ENCODE peak calls at places on chromosome X, in nine cellular contexts. Z, F, M, U, T, G, Q, S and K are unnamed samples.

GRCh38 chrX:7158468-7158990 is 10.6 kb upstream of the PUDP start:
- DNase-seq in M (no peak), T (peak; percentile 40), Q (no peak), F (no peak), U (no peak), Z (no peak), G (peak; percentile 57), S (no peak), K (no peak)

GRCh38 chrX:11197671-11198070 is 86.5 kb downstream of the HCCS start:
- DNase-seq in G (no peak), Z (no peak), S (no peak), T (no peak), M (no peak), U (no peak), Q (no peak), F (no peak), K (no peak)

GRCh38 chrX:152733261-152733975 is at the start of the genes CSAG1 and MAGEA12:
- DNase-seq in Z (no peak), M (peak; percentile 57), U (no peak), F (no peak), T (no peak), Q (no peak), G (no peak), S (no peak), K (no peak)

GRCh38 chrX:39819921-39820849 is 277.6 kb downstream of the BCOR start:
- DNase-seq in U (no peak), M (peak; percentile 54), F (no peak), T (peak; percentile 85), S (no peak), Q (no peak), Z (no peak), G (peak; percentile 83), K (no peak)

GRCh38 chrX:9342581-9343051 is 122.2 kb upstream of the TBL1X start:
- DNase-seq in Z (peak; percentile 38), M (peak; percentile 69), T (peak; percentile 91), Q (peak; percentile 33), F (peak; percentile 58), U (peak; percentile 74), S (peak; percentile 80), G (peak; percentile 95), K (no peak)

GRCh38 chrX:16212024-16212423 is 44.7 kb downstream of the MAGEB17 start:
- DNase-seq in F (no peak), Z (no peak), S (no peak), G (no peak), M (no peak), T (no peak), U (peak; percentile 8), Q (no peak), K (peak; percentile 60)

GRCh38 chrX:66625525-66625924 is 13.4 kb downstream of the EDA2R start:
- DNase-seq in Q (no peak), T (no peak), M (no peak), U (no peak), G (no peak), F (no peak), Z (peak; percentile 4), S (no peak), K (no peak)

GRCh38 chrX:71532078-71532752 is 689 bp upstream of the OGT start:
- DNase-seq in M (peak; percentile 16), S (no peak), Q (no peak), F (no peak), U (peak; percentile 59), G (no peak), Z (peak; percentile 42), T (no peak), K (peak; percentile 65)

GRCh38 chrX:111823703-111824102 is 52.3 kb upstream of the TRPC5OS start:
- DNase-seq in S (no peak), M (no peak), Q (no peak), Z (no peak), F (no peak), T (no peak), U (no peak), G (no peak), K (no peak)

GRCh38 chrX:133523094-133523493 is 107.8 kb upstream of the GPC4 start:
- DNase-seq in S (peak; percentile 43), U (no peak), Z (no peak), Q (no peak), F (peak; percentile 12), M (no peak), G (no peak), T (no peak), K (peak; percentile 83)

GRCh38 chrX:124829930-124830329 is 483.6 kb downstream of the SH2D1A start:
- DNase-seq in Q (no peak), Z (no peak), G (no peak), S (no peak), U (no peak), F (no peak), T (no peak), M (no peak), K (peak; percentile 22)

GRCh38 chrX:107601326-107601725 is 27.0 kb upstream of the PRPS1 start:
- DNase-seq in M (no peak), Q (no peak), T (no peak), Z (no peak), G (no peak), F (no peak), U (no peak), S (no peak), K (no peak)

GRCh38 chrX:24387724-24388123 is 27.3 kb downstream of the SUPT20HL1 start:
- DNase-seq in G (no peak), F (no peak), M (no peak), Z (no peak), S (no peak), U (no peak), T (no peak), Q (no peak), K (no peak)

GRCh38 chrX:56279869-56280268 is 47.7 kb downstream of the KLF8 start:
- DNase-seq in M (no peak), F (no peak), G (no peak), T (no peak), Z (no peak), S (no peak), U (no peak), Q (no peak), K (no peak)

GRCh38 chrX:110531873-110532272 is 173.2 kb downstream of the RTL9 start:
- DNase-seq in F (no peak), Q (no peak), M (no peak), S (no peak), Z (no peak), T (no peak), G (no peak), U (no peak), K (no peak)
- H3K4me3 ChIP-seq in F (no peak overlapping the region), Q (no peak overlapping the region), M (no peak overlapping the region), S (no peak overlapping the region), Z (no peak overlapping the region), T (no peak overlapping the region), G (no peak overlapping the region), U (no peak overlapping the region), K (no peak overlapping the region)

GRCh38 chrX:312621-313331 is 5.8 kb downstream of the GTPBP6 start:
- DNase-seq in Z (no peak), Q (no peak), U (no peak), G (no peak), M (no peak), T (no peak), S (no peak), F (no peak), K (no peak)
- H3K36me3 ChIP-seq in Z (peaks cover 40% of the 10 kb centered on the region), Q (peaks cover 52% of the 10 kb centered on the region), U (peaks cover 60% of the 10 kb centered on the region), G (peaks cover 14% of the 10 kb centered on the region), M (no peaks in the 10 kb centered on the region), T (peaks cover 12% of the 10 kb centered on the region), S (peaks cover 7% of the 10 kb centered on the region), F (peaks cover 12% of the 10 kb centered on the region), K (peaks cover 21% of the 10 kb centered on the region)

GRCh38 chrX:151396042-151396826 is 772 bp upstream of the VMA21 start:
- DNase-seq in S (peak; percentile 33), F (no peak), Q (no peak), T (no peak), G (no peak), U (peak; percentile 63), M (peak; percentile 25), Z (peak; percentile 11), K (peak; percentile 59)

GRCh38 chrX:151396827-151397740 is at the start of gene VMA21:
- DNase-seq in Q (no peak), U (peak; percentile 88), G (peak; percentile 89), T (peak; percentile 86), F (peak; percentile 77), Z (peak; percentile 87), M (peak; percentile 86), S (peak; percentile 92), K (peak; percentile 60)

GRCh38 chrX:151402719-151403390 is 5.8 kb downstream of the VMA21 start:
- DNase-seq in T (no peak), M (peak; percentile 15), Z (no peak), G (no peak), U (no peak), F (no peak), S (peak; percentile 39), Q (no peak), K (no peak)

GRCh38 chrX:151397741-151398070 is 700 bp downstream of the VMA21 start:
- DNase-seq in G (peak; percentile 27), Z (no peak), M (no peak), S (no peak), F (no peak), U (no peak), T (no peak), Q (no peak), K (no peak)

DNA sequence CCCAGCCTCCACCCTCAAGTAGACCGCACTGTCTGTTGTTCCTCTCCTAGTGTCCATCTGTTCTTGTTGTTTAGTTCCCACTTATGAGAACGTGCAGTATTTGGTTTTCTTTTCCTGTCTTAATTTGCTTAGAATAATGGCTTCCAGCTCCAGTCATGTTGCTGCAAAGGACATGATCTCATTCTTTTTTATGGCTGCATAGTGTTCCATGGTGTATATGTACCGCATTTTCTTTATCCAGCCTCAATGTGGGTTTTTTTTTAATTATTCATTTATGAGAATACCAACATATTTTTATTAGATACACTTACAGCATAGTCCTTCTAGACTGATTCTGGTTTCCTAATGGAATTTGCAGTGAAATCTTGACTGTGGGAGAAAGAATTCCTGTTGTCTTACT is 1.3 kb downstream of the VMA21 start:
- DNase-seq in T (no peak), M (no peak), F (no peak), Z (no peak), S (no peak), G (no peak), U (no peak), Q (no peak), K (no peak)
- H3K4me3 ChIP-seq in T (no peak overlapping the region), M (peak overlapping the region; percentile 77), F (no peak overlapping the region), Z (peak overlapping the region; percentile 85), S (peak overlapping the region; percentile 84), G (no peak overlapping the region), U (peak overlapping the region; percentile 93), Q (no peak overlapping the region), K (no peak overlapping the region)

DNA sequence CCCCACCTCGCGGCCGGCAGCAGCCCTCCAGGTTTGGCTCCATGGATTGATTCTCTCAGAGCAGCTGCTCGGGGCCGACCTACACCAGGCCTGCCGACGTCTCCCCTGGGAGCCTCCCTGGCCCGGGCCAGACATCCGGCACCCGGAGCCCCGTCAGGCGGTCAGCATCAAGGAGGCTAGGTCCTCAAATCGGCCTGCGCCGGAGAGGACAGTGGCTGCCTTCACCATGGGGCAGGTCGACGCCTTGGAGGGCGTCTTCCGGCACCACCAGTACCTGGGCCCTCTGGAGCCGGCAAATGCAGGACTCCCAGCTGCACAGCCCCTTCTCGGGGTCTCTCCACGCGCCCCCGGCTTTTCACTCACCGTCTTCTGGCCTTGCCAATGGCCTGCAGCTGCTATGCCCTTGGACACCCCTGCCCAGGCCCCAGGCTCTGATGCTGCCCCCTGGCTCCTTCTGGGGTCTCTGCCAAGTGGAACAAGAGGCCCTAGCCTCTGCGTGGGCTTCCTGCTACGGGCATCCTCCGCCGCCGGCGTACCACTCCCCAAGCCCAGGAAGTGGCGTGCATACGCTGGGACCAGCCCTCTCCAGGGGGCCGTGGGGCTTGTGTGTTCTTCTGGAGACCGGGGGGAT is 341.8 kb downstream of the MAGEB5 start:
- DNase-seq in U (no peak), M (no peak), Z (no peak), F (no peak), G (peak; percentile 5), Q (no peak), S (peak; percentile 7), T (no peak), K (no peak)
- H3K36me3 ChIP-seq in U (no peaks in the 10 kb centered on the region), M (no peaks in the 10 kb centered on the region), Z (no peaks in the 10 kb centered on the region), F (no peaks in the 10 kb centered on the region), G (no peaks in the 10 kb centered on the region), Q (no peaks in the 10 kb centered on the region), S (no peaks in the 10 kb centered on the region), T (no peaks in the 10 kb centered on the region), K (no peaks in the 10 kb centered on the region)